ENCODE peak calls at places on chromosomes 6 and 20, in eight cellular contexts. R, K, U, J, W, A, L and B are unnamed samples.

GRCh38 chr6:14758421-14759043 is 487.3 kb upstream of the JARID2 start:
- DNase-seq in K (no peak), U (no peak), A (no peak), R (no peak), L (no peak), J (no peak), W (no peak), B (no peak)

GRCh38 chr6:36336779-36337194 is at the start of gene BNIP5:
- DNase-seq in L (peak), A (no peak), R (peak), U (no peak), K (no peak), W (no peak), J (no peak), B (no peak)

GRCh38 chr6:125285936-125286335 is 15.8 kb downstream of the HDDC2 start:
- DNase-seq in J (no peak), R (no peak), L (no peak), U (no peak), K (no peak), A (no peak), W (no peak), B (no peak)

GRCh38 chr6:125759184-125759902 is 9.9 kb downstream of the HEY2 start:
- DNase-seq in W (no peak), R (no peak), A (no peak), U (no peak), L (no peak), J (no peak), K (no peak), B (peak)

GRCh38 chr20:45343445-45343866 is 4.8 kb downstream of the SDC4 start:
- DNase-seq in J (no peak), W (no peak), R (no peak), A (no peak), U (no peak), K (no peak), L (no peak), B (no peak)

GRCh38 chr6:32086661-32087573 is 22.2 kb downstream of the TNXB start:
- DNase-seq in L (peak), K (no peak), A (no peak), R (peak), W (no peak), J (peak), U (peak), B (no peak)

GRCh38 chr20:17662333-17663039 is 19.6 kb downstream of the RRBP1 start:
- DNase-seq in J (no peak), R (no peak), U (no peak), W (no peak), L (peak), A (peak), K (no peak), B (no peak)

GRCh38 chr6:160750276-160750689 is 48.2 kb downstream of the PLG start:
- DNase-seq in L (peak), W (no peak), K (no peak), J (no peak), A (no peak), U (no peak), R (peak), B (no peak)

GRCh38 chr6:44969446-44970175 is 358.5 kb upstream of the RUNX2 start:
- DNase-seq in U (no peak), K (no peak), A (no peak), W (no peak), L (no peak), J (no peak), R (no peak), B (no peak)

GRCh38 chr20:14415492-14415891 is 78.1 kb upstream of the FLRT3 start:
- DNase-seq in R (no peak), A (no peak), J (no peak), L (no peak), K (no peak), W (no peak), U (no peak), B (no peak)

GRCh38 chr6:148212366-148212765 is 130.3 kb upstream of the SASH1 start:
- DNase-seq in A (no peak), R (no peak), J (no peak), W (no peak), L (no peak), K (no peak), U (no peak), B (no peak)

GRCh38 chr20:64009811-64010387 is 26.1 kb upstream of the C20orf204 start:
- DNase-seq in R (no peak), A (no peak), K (no peak), W (no peak), L (peak), J (no peak), U (no peak), B (no peak)

GRCh38 chr6:14520029-14520428 is 402.5 kb downstream of the CD83 start:
- DNase-seq in A (no peak), R (no peak), K (no peak), W (no peak), J (no peak), U (no peak), L (no peak), B (no peak)

GRCh38 chr6:93124226-93124625 is 295.1 kb downstream of the EPHA7 start:
- DNase-seq in J (no peak), L (no peak), K (no peak), U (no peak), A (no peak), W (no peak), R (no peak), B (no peak)

GRCh38 chr6:161259302-161259701 is 14.6 kb downstream of the AGPAT4 start:
- DNase-seq in K (no peak), J (no peak), W (no peak), U (no peak), A (no peak), L (no peak), R (no peak), B (no peak)

GRCh38 chr6:116533233-116533957 is 12.1 kb downstream of the TRAPPC3L start:
- DNase-seq in R (no peak), J (no peak), K (no peak), U (no peak), A (no peak), L (no peak), W (no peak), B (no peak)

GRCh38 chr20:22586645-22587310 is 2.4 kb upstream of the FOXA2 start:
- DNase-seq in J (no peak), W (no peak), K (no peak), L (peak), R (peak), U (no peak), A (no peak), B (no peak)

GRCh38 chr20:41370176-41370575 is 3.6 kb upstream of the EMILIN3 start:
- DNase-seq in U (no peak), K (no peak), R (no peak), J (no peak), A (no peak), L (peak), W (no peak), B (no peak)

GRCh38 chr6:42627674-42628073 is 63.8 kb downstream of the UBR2 start:
- DNase-seq in R (no peak), J (no peak), W (no peak), L (no peak), U (no peak), A (no peak), K (no peak), B (no peak)

GRCh38 chr20:1893721-1894470 is 1.3 kb upstream of the SIRPA start:
- DNase-seq in W (no peak), U (no peak), J (no peak), A (no peak), K (no peak), R (no peak), L (no peak), B (no peak)

GRCh38 chr20:25277941-25278521 is 30.1 kb downstream of the PYGB start:
- DNase-seq in U (no peak), L (no peak), J (no peak), W (no peak), K (no peak), A (peak), R (no peak), B (no peak)

GRCh38 chr6:154513601-154514320 is 3.3 kb upstream of the CNKSR3 start:
- DNase-seq in K (no peak), L (no peak), A (no peak), U (no peak), R (no peak), W (no peak), J (no peak), B (no peak)
- TF ChIP-seq CTCF in K (no peak), L (no peak), A (no peak), U (no peak), R (no peak), W (no peak), J (no peak), B (no peak)

GRCh38 chr6:38570750-38571149 is 69.0 kb downstream of the BTBD9 start:
- DNase-seq in K (no peak), W (no peak), L (peak), R (no peak), J (no peak), U (no peak), A (no peak), B (no peak)
- TF ChIP-seq CTCF in K (peak), W (no peak), L (peak), R (peak), J (peak), U (peak), A (peak), B (peak)

DNA sequence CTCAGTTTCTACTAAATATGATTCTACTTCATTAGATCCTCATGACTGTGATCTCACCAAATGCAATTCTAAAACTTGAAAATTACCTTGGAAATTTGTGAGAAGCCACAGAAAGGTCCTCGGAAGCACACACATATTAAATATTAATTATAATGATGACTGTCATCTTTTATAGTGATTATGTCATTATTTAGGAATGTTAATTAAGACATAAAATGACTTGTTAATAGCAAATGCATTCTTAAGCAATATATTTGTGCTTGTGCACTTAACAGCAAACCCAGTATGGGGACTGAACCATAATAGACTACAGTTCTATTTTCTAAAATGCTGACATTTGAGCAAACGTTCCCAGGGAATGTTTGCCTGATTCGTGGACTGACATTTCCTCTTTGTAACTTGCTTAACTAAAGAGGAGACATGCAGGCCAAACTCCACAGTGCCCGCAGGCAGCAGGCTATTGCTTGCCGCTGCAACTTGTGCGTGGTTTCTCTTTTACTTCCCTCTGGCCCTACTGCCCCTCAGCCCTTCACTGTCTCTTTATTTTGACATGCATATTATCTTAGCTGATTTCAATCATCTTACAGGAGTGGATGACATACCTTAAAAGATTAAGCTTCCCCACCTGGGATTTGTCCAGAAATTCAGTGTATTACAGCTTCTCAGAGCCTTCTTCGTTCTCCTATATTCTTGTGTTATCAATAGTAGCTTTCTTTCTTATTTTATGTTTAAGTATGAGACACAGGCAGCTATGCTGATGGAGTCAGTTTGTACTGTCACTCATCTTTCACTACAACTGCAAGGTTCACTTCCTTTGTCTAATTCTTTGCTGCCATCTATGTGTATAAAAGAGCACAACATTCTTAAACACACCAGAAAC is 141.5 kb downstream of the GMDS start:
- DNase-seq in W (no peak), K (no peak), A (no peak), U (peak), J (no peak), R (peak), L (peak), B (no peak)
- TF ChIP-seq CTCF in W (peak), K (peak), A (peak), U (peak), J (peak), R (peak), L (peak), B (peak)

GRCh38 chr20:19826179-19826914 is 68.3 kb downstream of the RIN2 start:
- DNase-seq in R (no peak), W (no peak), L (no peak), J (no peak), U (no peak), K (no peak), A (no peak), B (no peak)

GRCh38 chr20:19824861-19825260 is 66.8 kb downstream of the RIN2 start:
- DNase-seq in A (no peak), K (no peak), R (no peak), U (no peak), W (no peak), J (no peak), L (no peak), B (no peak)

GRCh38 chr20:19827818-19828217 is 69.8 kb downstream of the RIN2 start:
- DNase-seq in R (no peak), W (no peak), L (no peak), J (no peak), A (no peak), K (no peak), U (no peak), B (no peak)

GRCh38 chr20:19830351-19830750 is 72.3 kb downstream of the RIN2 start:
- DNase-seq in U (no peak), W (no peak), L (no peak), K (no peak), J (no peak), A (no peak), R (no peak), B (no peak)

GRCh38 chr20:19828233-19828632 is 70.2 kb downstream of the RIN2 start:
- DNase-seq in A (no peak), R (peak), U (no peak), J (no peak), K (no peak), W (no peak), L (peak), B (no peak)
- TF ChIP-seq CTCF in A (peak), R (peak), U (peak), J (peak), K (no peak), W (no peak), L (peak), B (no peak)

GRCh38 chr20:32823078-32823477 is 3.3 kb downstream of the MAPRE1 start:
- DNase-seq in U (peak), L (no peak), R (no peak), A (no peak), K (no peak), J (peak), W (no peak), B (no peak)
- TF ChIP-seq CTCF in U (peak), L (no peak), R (no peak), A (no peak), K (no peak), J (peak), W (no peak), B (no peak)

GRCh38 chr6:147005499-147005898 is 198.7 kb upstream of the STXBP5 start:
- DNase-seq in W (no peak), K (no peak), A (no peak), L (no peak), J (no peak), R (no peak), U (no peak), B (no peak)
- TF ChIP-seq CTCF in W (no peak), K (peak), A (no peak), L (no peak), J (no peak), R (no peak), U (no peak), B (peak)

DNA sequence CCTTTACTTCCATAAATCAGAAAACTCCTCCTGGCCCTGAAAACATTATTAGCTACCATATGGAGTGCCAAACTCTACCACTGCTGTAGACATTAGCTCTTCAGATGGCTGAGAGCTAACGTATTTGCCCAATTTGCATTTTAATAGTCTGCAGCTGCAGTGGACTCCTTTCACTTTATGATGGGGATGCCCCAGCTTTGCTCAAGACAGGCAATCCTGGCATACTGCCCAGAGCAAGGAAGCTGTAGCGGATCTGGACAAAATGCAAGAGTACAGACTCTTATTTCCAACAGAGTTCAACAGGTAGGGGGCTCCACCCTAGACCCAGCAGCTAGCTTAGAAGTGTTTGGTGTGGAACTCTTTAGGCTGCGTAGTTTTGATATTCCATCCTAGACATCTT is 246.7 kb downstream of the FOXC1 start:
- DNase-seq in R (peak), W (no peak), J (no peak), L (peak), U (peak), A (no peak), K (no peak), B (no peak)
- TF ChIP-seq CTCF in R (no peak), W (no peak), J (no peak), L (peak), U (no peak), A (no peak), K (no peak), B (no peak)

GRCh38 chr6:143655541-143655940 is 22.2 kb upstream of the PHACTR2 start:
- DNase-seq in U (no peak), J (no peak), L (no peak), K (no peak), W (no peak), R (no peak), A (no peak), B (no peak)
- TF ChIP-seq CTCF in U (no peak), J (no peak), L (no peak), K (no peak), W (no peak), R (no peak), A (no peak), B (no peak)

GRCh38 chr20:49890651-49891361 is 24.5 kb downstream of the SPATA2 start:
- DNase-seq in L (no peak), A (peak), J (no peak), U (no peak), R (no peak), W (no peak), K (no peak), B (no peak)

GRCh38 chr20:49891486-49891885 is 23.8 kb downstream of the SPATA2 start:
- DNase-seq in R (no peak), W (no peak), A (peak), J (no peak), L (no peak), K (no peak), U (no peak), B (no peak)

GRCh38 chr20:49888341-49889244 is 26.7 kb downstream of the SPATA2 start:
- DNase-seq in L (peak), K (no peak), U (no peak), W (no peak), J (no peak), A (peak), R (peak), B (peak)

GRCh38 chr20:49889245-49889942 is 25.9 kb downstream of the SPATA2 start:
- DNase-seq in R (no peak), L (no peak), U (no peak), W (no peak), J (no peak), K (no peak), A (no peak), B (no peak)

DNA sequence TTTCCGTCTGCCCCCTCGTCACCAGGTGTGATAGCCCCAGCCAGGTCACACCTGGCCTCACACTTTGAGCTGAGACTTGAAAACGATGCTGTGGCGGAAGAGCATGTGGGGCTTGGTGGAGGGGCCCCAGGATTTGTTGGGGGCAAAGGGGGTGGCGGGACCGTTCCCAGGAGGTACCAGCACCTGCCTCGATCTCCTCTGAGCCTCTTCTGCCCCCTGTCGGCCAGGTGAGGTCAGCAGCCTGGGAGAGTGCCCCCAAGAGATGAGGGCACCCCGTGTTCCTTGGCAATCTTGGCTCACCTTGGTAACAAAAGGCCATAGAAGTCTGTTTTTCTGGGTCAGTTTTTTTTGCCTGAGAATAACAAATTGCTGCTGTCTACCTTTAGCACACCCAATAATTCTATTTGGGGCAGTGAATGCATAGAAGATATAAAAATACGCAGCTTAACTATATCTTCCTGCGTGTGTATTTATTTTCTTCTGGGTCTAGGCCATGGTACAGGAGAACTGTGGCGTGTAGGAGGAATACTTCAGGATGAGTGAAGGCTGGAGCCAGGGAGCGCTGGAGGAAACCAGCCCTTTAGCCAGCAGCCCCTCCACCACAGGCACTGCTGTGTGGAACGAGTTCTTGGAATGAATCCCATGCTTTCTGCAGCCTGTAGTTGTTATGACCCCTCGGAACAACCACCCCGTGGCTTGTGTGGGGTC is 25.2 kb downstream of the SPATA2 start:
- DNase-seq in L (no peak), R (no peak), A (no peak), K (no peak), J (no peak), U (no peak), W (no peak), B (no peak)
- TF ChIP-seq CTCF in L (peak), R (no peak), A (no peak), K (peak), J (no peak), U (no peak), W (no peak), B (peak)